ENCODE peak calls at places on chromosomes 4 and X, in ten cellular contexts. One of them, this sample, is unnamed.

GRCh38 chrX:8868070-8868795 is 67.0 kb upstream of the FAM9A start:
- DNase-seq in ureter: no peak
- DNase-seq in stimulated activated CD4-positive, alpha-beta T cell treated with anti-CD3 and anti-CD28 coated beads, Interleukin-2, amount 100 ng/mL, for 48 hours: no peak
- DNase-seq in psoas muscle: no peak
- DNase-seq in activated effector memory CD4-positive, alpha-beta T cell treated with Interleukin-2 at 50 U/mL for 16 hours: no peak
- DNase-seq in GF-D8: no peak
- DNase-seq in activated T-helper 1 cell treated with Interleukin-2 at 50 U/mL for 16 hours: no peak
- DNase-seq in Caki2: no peak
- DNase-seq in astrocyte of the spinal cord: peak; percentile 52
- DNase-seq in AG20443: peak; percentile 36
- DNase-seq in this sample: no peak

GRCh38 chr4:89939994-89940393 is 45.3 kb downstream of the MMRN1 start:
- DNase-seq in AG20443: no peak
- DNase-seq in activated effector memory CD4-positive, alpha-beta T cell treated with Interleukin-2 at 50 U/mL for 16 hours: no peak
- DNase-seq in stimulated activated CD4-positive, alpha-beta T cell treated with anti-CD3 and anti-CD28 coated beads, Interleukin-2, amount 100 ng/mL, for 48 hours: no peak
- DNase-seq in activated T-helper 1 cell treated with Interleukin-2 at 50 U/mL for 16 hours: no peak
- DNase-seq in Caki2: no peak
- DNase-seq in astrocyte of the spinal cord: peak; percentile 60
- DNase-seq in GF-D8: no peak
- DNase-seq in psoas muscle: no peak
- DNase-seq in ureter: no peak
- DNase-seq in this sample: no peak

GRCh38 chrX:9440116-9440844 is 24.6 kb upstream of the TBL1X start:
- DNase-seq in AG20443: no peak
- DNase-seq in ureter: no peak
- DNase-seq in psoas muscle: no peak
- DNase-seq in activated effector memory CD4-positive, alpha-beta T cell treated with Interleukin-2 at 50 U/mL for 16 hours: no peak
- DNase-seq in stimulated activated CD4-positive, alpha-beta T cell treated with anti-CD3 and anti-CD28 coated beads, Interleukin-2, amount 100 ng/mL, for 48 hours: no peak
- DNase-seq in activated T-helper 1 cell treated with Interleukin-2 at 50 U/mL for 16 hours: no peak
- DNase-seq in Caki2: no peak
- DNase-seq in astrocyte of the spinal cord: no peak
- DNase-seq in GF-D8: no peak
- DNase-seq in this sample: no peak

GRCh38 chr4:98181815-98182214 is 38.5 kb upstream of the STPG2 start:
- DNase-seq in ureter: no peak
- DNase-seq in activated effector memory CD4-positive, alpha-beta T cell treated with Interleukin-2 at 50 U/mL for 16 hours: no peak
- DNase-seq in stimulated activated CD4-positive, alpha-beta T cell treated with anti-CD3 and anti-CD28 coated beads, Interleukin-2, amount 100 ng/mL, for 48 hours: no peak
- DNase-seq in Caki2: no peak
- DNase-seq in activated T-helper 1 cell treated with Interleukin-2 at 50 U/mL for 16 hours: no peak
- DNase-seq in AG20443: peak; percentile 44
- DNase-seq in psoas muscle: no peak
- DNase-seq in GF-D8: no peak
- DNase-seq in astrocyte of the spinal cord: peak; percentile 14
- DNase-seq in this sample: peak; percentile 17

GRCh38 chr4:98659106-98659592 is 738 bp upstream of the TSPAN5 start:
- DNase-seq in activated effector memory CD4-positive, alpha-beta T cell treated with Interleukin-2 at 50 U/mL for 16 hours: no peak
- DNase-seq in activated T-helper 1 cell treated with Interleukin-2 at 50 U/mL for 16 hours: no peak
- DNase-seq in psoas muscle: no peak
- DNase-seq in GF-D8: no peak
- DNase-seq in stimulated activated CD4-positive, alpha-beta T cell treated with anti-CD3 and anti-CD28 coated beads, Interleukin-2, amount 100 ng/mL, for 48 hours: no peak
- DNase-seq in AG20443: peak; percentile 47
- DNase-seq in astrocyte of the spinal cord: peak; percentile 58
- DNase-seq in Caki2: no peak
- DNase-seq in ureter: no peak
- DNase-seq in this sample: peak; percentile 66

GRCh38 chr4:153514001-153514526 is 47.9 kb downstream of the TMEM131L start:
- DNase-seq in activated effector memory CD4-positive, alpha-beta T cell treated with Interleukin-2 at 50 U/mL for 16 hours: no peak
- DNase-seq in Caki2: peak; percentile 55
- DNase-seq in ureter: no peak
- DNase-seq in activated T-helper 1 cell treated with Interleukin-2 at 50 U/mL for 16 hours: no peak
- DNase-seq in AG20443: peak; percentile 62
- DNase-seq in psoas muscle: no peak
- DNase-seq in astrocyte of the spinal cord: peak; percentile 84
- DNase-seq in GF-D8: no peak
- DNase-seq in stimulated activated CD4-positive, alpha-beta T cell treated with anti-CD3 and anti-CD28 coated beads, Interleukin-2, amount 100 ng/mL, for 48 hours: no peak
- DNase-seq in this sample: no peak

GRCh38 chr4:74230902-74231499 is 73.1 kb downstream of the MTHFD2L start:
- DNase-seq in Caki2: peak; percentile 80
- DNase-seq in AG20443: peak; percentile 75
- DNase-seq in psoas muscle: peak; percentile 28
- DNase-seq in activated effector memory CD4-positive, alpha-beta T cell treated with Interleukin-2 at 50 U/mL for 16 hours: no peak
- DNase-seq in activated T-helper 1 cell treated with Interleukin-2 at 50 U/mL for 16 hours: no peak
- DNase-seq in astrocyte of the spinal cord: peak; percentile 53
- DNase-seq in GF-D8: peak; percentile 69
- DNase-seq in ureter: no peak
- DNase-seq in stimulated activated CD4-positive, alpha-beta T cell treated with anti-CD3 and anti-CD28 coated beads, Interleukin-2, amount 100 ng/mL, for 48 hours: no peak
- DNase-seq in this sample: peak; percentile 34

GRCh38 chrX:1430451-1430850 is 22.3 kb downstream of the ASMTL start:
- DNase-seq in GF-D8: no peak
- DNase-seq in astrocyte of the spinal cord: no peak
- DNase-seq in activated T-helper 1 cell treated with Interleukin-2 at 50 U/mL for 16 hours: no peak
- DNase-seq in stimulated activated CD4-positive, alpha-beta T cell treated with anti-CD3 and anti-CD28 coated beads, Interleukin-2, amount 100 ng/mL, for 48 hours: no peak
- DNase-seq in psoas muscle: no peak
- DNase-seq in Caki2: no peak
- DNase-seq in activated effector memory CD4-positive, alpha-beta T cell treated with Interleukin-2 at 50 U/mL for 16 hours: no peak
- DNase-seq in ureter: no peak
- DNase-seq in AG20443: no peak
- DNase-seq in this sample: no peak

GRCh38 chr4:89957527-89957926 is 62.9 kb downstream of the MMRN1 start:
- DNase-seq in AG20443: no peak
- DNase-seq in psoas muscle: no peak
- DNase-seq in Caki2: no peak
- DNase-seq in stimulated activated CD4-positive, alpha-beta T cell treated with anti-CD3 and anti-CD28 coated beads, Interleukin-2, amount 100 ng/mL, for 48 hours: no peak
- DNase-seq in activated T-helper 1 cell treated with Interleukin-2 at 50 U/mL for 16 hours: no peak
- DNase-seq in ureter: no peak
- DNase-seq in GF-D8: no peak
- DNase-seq in activated effector memory CD4-positive, alpha-beta T cell treated with Interleukin-2 at 50 U/mL for 16 hours: no peak
- DNase-seq in astrocyte of the spinal cord: no peak
- DNase-seq in this sample: no peak

GRCh38 chr4:727576-727975 is 21.9 kb downstream of the PCGF3 start:
- DNase-seq in GF-D8: no peak
- DNase-seq in astrocyte of the spinal cord: no peak
- DNase-seq in stimulated activated CD4-positive, alpha-beta T cell treated with anti-CD3 and anti-CD28 coated beads, Interleukin-2, amount 100 ng/mL, for 48 hours: no peak
- DNase-seq in Caki2: peak; percentile 62
- DNase-seq in activated T-helper 1 cell treated with Interleukin-2 at 50 U/mL for 16 hours: no peak
- DNase-seq in AG20443: no peak
- DNase-seq in psoas muscle: no peak
- DNase-seq in ureter: no peak
- DNase-seq in activated effector memory CD4-positive, alpha-beta T cell treated with Interleukin-2 at 50 U/mL for 16 hours: no peak
- DNase-seq in this sample: no peak

GRCh38 chrX:127037179-127037578 is 217.7 kb downstream of the PRR32 start:
- DNase-seq in psoas muscle: no peak
- DNase-seq in stimulated activated CD4-positive, alpha-beta T cell treated with anti-CD3 and anti-CD28 coated beads, Interleukin-2, amount 100 ng/mL, for 48 hours: no peak
- DNase-seq in activated effector memory CD4-positive, alpha-beta T cell treated with Interleukin-2 at 50 U/mL for 16 hours: no peak
- DNase-seq in activated T-helper 1 cell treated with Interleukin-2 at 50 U/mL for 16 hours: no peak
- DNase-seq in Caki2: no peak
- DNase-seq in AG20443: no peak
- DNase-seq in astrocyte of the spinal cord: no peak
- DNase-seq in GF-D8: no peak
- DNase-seq in ureter: no peak
- DNase-seq in this sample: no peak

GRCh38 chr4:140176735-140177134 is 22.8 kb upstream of the MAML3 start:
- DNase-seq in GF-D8: no peak
- DNase-seq in astrocyte of the spinal cord: peak; percentile 57
- DNase-seq in psoas muscle: no peak
- DNase-seq in activated T-helper 1 cell treated with Interleukin-2 at 50 U/mL for 16 hours: no peak
- DNase-seq in Caki2: peak; percentile 11
- DNase-seq in ureter: no peak
- DNase-seq in stimulated activated CD4-positive, alpha-beta T cell treated with anti-CD3 and anti-CD28 coated beads, Interleukin-2, amount 100 ng/mL, for 48 hours: no peak
- DNase-seq in AG20443: no peak
- DNase-seq in activated effector memory CD4-positive, alpha-beta T cell treated with Interleukin-2 at 50 U/mL for 16 hours: no peak
- DNase-seq in this sample: no peak

GRCh38 chr4:70722199-70722791 is 531 bp downstream of the RUFY3 start:
- DNase-seq in Caki2: peak; percentile 63
- DNase-seq in psoas muscle: peak; percentile 24
- DNase-seq in AG20443: peak; percentile 45
- DNase-seq in activated T-helper 1 cell treated with Interleukin-2 at 50 U/mL for 16 hours: peak; percentile 9
- DNase-seq in activated effector memory CD4-positive, alpha-beta T cell treated with Interleukin-2 at 50 U/mL for 16 hours: no peak
- DNase-seq in stimulated activated CD4-positive, alpha-beta T cell treated with anti-CD3 and anti-CD28 coated beads, Interleukin-2, amount 100 ng/mL, for 48 hours: no peak
- DNase-seq in GF-D8: no peak
- DNase-seq in astrocyte of the spinal cord: peak; percentile 79
- DNase-seq in ureter: no peak
- DNase-seq in this sample: peak; percentile 31

GRCh38 chr4:156422576-156422975 is 468.9 kb upstream of the CTSO start:
- DNase-seq in psoas muscle: no peak
- DNase-seq in Caki2: no peak
- DNase-seq in activated T-helper 1 cell treated with Interleukin-2 at 50 U/mL for 16 hours: no peak
- DNase-seq in ureter: no peak
- DNase-seq in GF-D8: no peak
- DNase-seq in astrocyte of the spinal cord: no peak
- DNase-seq in activated effector memory CD4-positive, alpha-beta T cell treated with Interleukin-2 at 50 U/mL for 16 hours: no peak
- DNase-seq in AG20443: peak; percentile 8
- DNase-seq in stimulated activated CD4-positive, alpha-beta T cell treated with anti-CD3 and anti-CD28 coated beads, Interleukin-2, amount 100 ng/mL, for 48 hours: no peak
- DNase-seq in this sample: no peak

GRCh38 chrX:87098477-87098876 is 419.1 kb upstream of the KLHL4 start:
- DNase-seq in activated T-helper 1 cell treated with Interleukin-2 at 50 U/mL for 16 hours: no peak
- DNase-seq in astrocyte of the spinal cord: no peak
- DNase-seq in AG20443: no peak
- DNase-seq in stimulated activated CD4-positive, alpha-beta T cell treated with anti-CD3 and anti-CD28 coated beads, Interleukin-2, amount 100 ng/mL, for 48 hours: no peak
- DNase-seq in activated effector memory CD4-positive, alpha-beta T cell treated with Interleukin-2 at 50 U/mL for 16 hours: no peak
- DNase-seq in psoas muscle: no peak
- DNase-seq in Caki2: no peak
- DNase-seq in ureter: no peak
- DNase-seq in GF-D8: no peak
- DNase-seq in this sample: no peak

GRCh38 chr4:84238247-84239090 is 260.6 kb downstream of the NKX6-1 start:
- DNase-seq in GF-D8: no peak
- DNase-seq in AG20443: peak; percentile 16
- DNase-seq in ureter: no peak
- DNase-seq in activated T-helper 1 cell treated with Interleukin-2 at 50 U/mL for 16 hours: no peak
- DNase-seq in psoas muscle: no peak
- DNase-seq in activated effector memory CD4-positive, alpha-beta T cell treated with Interleukin-2 at 50 U/mL for 16 hours: no peak
- DNase-seq in astrocyte of the spinal cord: peak; percentile 54
- DNase-seq in stimulated activated CD4-positive, alpha-beta T cell treated with anti-CD3 and anti-CD28 coated beads, Interleukin-2, amount 100 ng/mL, for 48 hours: no peak
- DNase-seq in Caki2: no peak
- DNase-seq in this sample: no peak

GRCh38 chr4:73178389-73178788 is 80.2 kb downstream of the ANKRD17 start:
- DNase-seq in stimulated activated CD4-positive, alpha-beta T cell treated with anti-CD3 and anti-CD28 coated beads, Interleukin-2, amount 100 ng/mL, for 48 hours: no peak
- DNase-seq in ureter: no peak
- DNase-seq in psoas muscle: no peak
- DNase-seq in Caki2: no peak
- DNase-seq in GF-D8: no peak
- DNase-seq in activated T-helper 1 cell treated with Interleukin-2 at 50 U/mL for 16 hours: no peak
- DNase-seq in astrocyte of the spinal cord: no peak
- DNase-seq in AG20443: no peak
- DNase-seq in activated effector memory CD4-positive, alpha-beta T cell treated with Interleukin-2 at 50 U/mL for 16 hours: no peak
- DNase-seq in this sample: no peak

GRCh38 chrX:17474892-17475291 is 99.9 kb downstream of the NHS start:
- DNase-seq in AG20443: peak; percentile 34
- DNase-seq in ureter: no peak
- DNase-seq in GF-D8: no peak
- DNase-seq in activated T-helper 1 cell treated with Interleukin-2 at 50 U/mL for 16 hours: no peak
- DNase-seq in Caki2: no peak
- DNase-seq in activated effector memory CD4-positive, alpha-beta T cell treated with Interleukin-2 at 50 U/mL for 16 hours: no peak
- DNase-seq in psoas muscle: no peak
- DNase-seq in astrocyte of the spinal cord: peak; percentile 46
- DNase-seq in stimulated activated CD4-positive, alpha-beta T cell treated with anti-CD3 and anti-CD28 coated beads, Interleukin-2, amount 100 ng/mL, for 48 hours: no peak
- DNase-seq in this sample: peak; percentile 4

GRCh38 chr4:109912706-109913621 is at the start of gene EGF:
- DNase-seq in activated T-helper 1 cell treated with Interleukin-2 at 50 U/mL for 16 hours: no peak
- DNase-seq in GF-D8: no peak
- DNase-seq in ureter: no peak
- DNase-seq in activated effector memory CD4-positive, alpha-beta T cell treated with Interleukin-2 at 50 U/mL for 16 hours: no peak
- DNase-seq in psoas muscle: no peak
- DNase-seq in stimulated activated CD4-positive, alpha-beta T cell treated with anti-CD3 and anti-CD28 coated beads, Interleukin-2, amount 100 ng/mL, for 48 hours: no peak
- DNase-seq in astrocyte of the spinal cord: peak; percentile 63
- DNase-seq in Caki2: peak; percentile 75
- DNase-seq in AG20443: peak; percentile 35
- DNase-seq in this sample: peak; percentile 4

GRCh38 chrX:1026263-1027015 is 186.0 kb downstream of the CRLF2 start:
- DNase-seq in astrocyte of the spinal cord: no peak
- DNase-seq in stimulated activated CD4-positive, alpha-beta T cell treated with anti-CD3 and anti-CD28 coated beads, Interleukin-2, amount 100 ng/mL, for 48 hours: no peak
- DNase-seq in AG20443: no peak
- DNase-seq in Caki2: no peak
- DNase-seq in activated effector memory CD4-positive, alpha-beta T cell treated with Interleukin-2 at 50 U/mL for 16 hours: no peak
- DNase-seq in GF-D8: peak; percentile 75
- DNase-seq in psoas muscle: no peak
- DNase-seq in activated T-helper 1 cell treated with Interleukin-2 at 50 U/mL for 16 hours: no peak
- DNase-seq in ureter: no peak
- DNase-seq in this sample: no peak

GRCh38 chrX:21798677-21799219 is 40.7 kb upstream of the MBTPS2 start:
- DNase-seq in activated T-helper 1 cell treated with Interleukin-2 at 50 U/mL for 16 hours: no peak
- DNase-seq in Caki2: peak; percentile 85
- DNase-seq in astrocyte of the spinal cord: peak; percentile 80
- DNase-seq in activated effector memory CD4-positive, alpha-beta T cell treated with Interleukin-2 at 50 U/mL for 16 hours: no peak
- DNase-seq in stimulated activated CD4-positive, alpha-beta T cell treated with anti-CD3 and anti-CD28 coated beads, Interleukin-2, amount 100 ng/mL, for 48 hours: no peak
- DNase-seq in psoas muscle: no peak
- DNase-seq in ureter: no peak
- DNase-seq in AG20443: no peak
- DNase-seq in GF-D8: no peak
- DNase-seq in this sample: no peak